ENCODE peak calls at places on chromosomes 16 and 17, in seven cellular contexts. J is RWPE1; I is RPMI8226; H is naive thymus-derived CD8-positive, alpha-beta T cell; E is central memory CD4-positive, alpha-beta T cell; L is GM03348; P is Kasumi-1. M is an unnamed sample.

GRCh38 chr16:7998789-7999453 is 591.4 kb downstream of the TMEM114 start:
- DNase-seq in J (no peak), I (no peak), H (no peak), E (no peak), L (no peak), P (no peak), M (no peak)

GRCh38 chr17:65228734-65229390 is 91.7 kb downstream of the RGS9 start:
- DNase-seq in J (no peak), I (peak), H (no peak), E (peak), L (no peak), P (peak), M (peak)

GRCh38 chr17:63998050-63998720 is at the start of gene PRR29:
- DNase-seq in J (peak), I (peak), H (peak), E (peak), L (peak), P (peak), M (no peak)

GRCh38 chr16:58421529-58421928 is 29.3 kb downstream of the GINS3 start:
- DNase-seq in J (no peak), I (no peak), H (no peak), E (no peak), L (peak), P (no peak), M (no peak)

GRCh38 chr17:29433551-29433950 is 43.4 kb downstream of the TAOK1 start:
- DNase-seq in J (no peak), I (no peak), H (no peak), E (no peak), L (no peak), P (peak), M (no peak)

GRCh38 chr16:324451-325334 is 27.8 kb downstream of the AXIN1 start:
- DNase-seq in J (no peak), I (no peak), H (peak), E (peak), L (no peak), P (no peak), M (no peak)

GRCh38 chr17:33112763-33113162 is 121.1 kb downstream of the SPACA3 start:
- DNase-seq in J (peak), I (no peak), H (no peak), E (no peak), L (no peak), P (no peak), M (no peak)

GRCh38 chr17:74532115-74532514 is 840 bp upstream of the CD300LB start:
- DNase-seq in J (no peak), I (peak), H (no peak), E (no peak), L (no peak), P (peak), M (no peak)

GRCh38 chr16:68328151-68328859 is 17.5 kb downstream of the PRMT7 start:
- DNase-seq in J (peak), I (peak), H (peak), E (peak), L (peak), P (peak), M (peak)

GRCh38 chr16:73878616-73879015 is 418.0 kb upstream of the PSMD7 start:
- DNase-seq in J (peak), I (peak), H (no peak), E (no peak), L (peak), P (peak), M (peak)

GRCh38 chr16:82835487-82836160 is 208.9 kb downstream of the CDH13 start:
- DNase-seq in J (no peak), I (no peak), H (no peak), E (no peak), L (peak), P (no peak), M (no peak)

GRCh38 chr16:89565256-89565505 is 4.7 kb downstream of the RPL13 start:
- DNase-seq in J (peak), I (no peak), H (no peak), E (no peak), L (no peak), P (peak), M (no peak)

M was measured in AG09309.